ENCODE peak calls at places on chromosomes 11 and 22, in four cellular contexts. U is AG10803; H is stimulated activated CD8-positive, alpha-beta memory T cell treated with anti-CD3 and anti-CD28 coated beads, Interleukin-7, amount 100 ng/mL, for 24 hours; B is CD8-positive, alpha-beta T cell. C is an unnamed sample.

GRCh38 chr11:43693069-43693468 is 12.5 kb downstream of the HSD17B12 start:
- DNase-seq in H (no peak), B (no peak), U (no peak), C (no peak)

GRCh38 chr11:64204080-64204440 is 2.5 kb upstream of the FERMT3 start:
- DNase-seq in B (no peak), H (no peak), U (no peak), C (no peak)

GRCh38 chr11:103682318-103683184 is 353.9 kb upstream of the DDI1 start:
- DNase-seq in H (no peak), U (peak), B (peak), C (peak)

GRCh38 chr11:121225402-121225801 is 67.2 kb upstream of the SC5D start:
- DNase-seq in H (no peak), U (no peak), B (no peak), C (no peak)

GRCh38 chr11:30346068-30346688 is 23.3 kb downstream of the ARL14EP start:
- DNase-seq in H (no peak), B (no peak), U (peak), C (peak)

GRCh38 chr22:29385748-29386147 is 2.6 kb downstream of the AP1B1 start:
- DNase-seq in U (no peak), B (no peak), H (no peak), C (no peak)

GRCh38 chr11:7688238-7688826 is 15.0 kb upstream of the CYB5R2 start:
- DNase-seq in U (peak), H (no peak), B (no peak), C (peak)

GRCh38 chr22:23894710-23895598 is 771 bp downstream of the MIF start:
- DNase-seq in B (peak), H (peak), U (peak), C (peak)

GRCh38 chr11:44030276-44030932 is 17.4 kb upstream of the ACCSL start:
- DNase-seq in H (no peak), U (peak), B (no peak), C (no peak)

GRCh38 chr22:49883294-49883640 is 29.6 kb downstream of the ZBED4 start:
- DNase-seq in H (no peak), B (no peak), U (peak), C (peak)

GRCh38 chr11:46075168-46075567 is 46.1 kb downstream of the PHF21A start:
- DNase-seq in H (no peak), U (peak), B (no peak), C (peak)

GRCh38 chr11:6531267-6531752 is 34.2 kb downstream of the DNHD1 start:
- DNase-seq in U (peak), B (no peak), H (no peak), C (peak)

C was measured in foreskin fibroblast.